ENCODE peak calls at places on chromosomes 12 and 14, in eight cellular contexts. Q, U, X, J, B, W, K and E are unnamed samples.

GRCh38 chr14:91387135-91387849 is 30.3 kb downstream of the CCDC88C start:
- DNase-seq in B (peak), W (no peak), Q (no peak), K (no peak), J (no peak), U (no peak), X (peak), E (no peak)

GRCh38 chr12:119546340-119546739 is 47.2 kb upstream of the TMEM233 start:
- DNase-seq in B (no peak), J (no peak), X (no peak), U (no peak), K (no peak), Q (no peak), W (no peak), E (no peak)

GRCh38 chr14:40188006-40188405 is 755.8 kb upstream of the FBXO33 start:
- DNase-seq in U (no peak), X (no peak), Q (no peak), B (no peak), J (no peak), K (no peak), W (no peak), E (no peak)

GRCh38 chr12:66776974-66777373 is 98.1 kb upstream of the GRIP1 start:
- DNase-seq in U (no peak), B (no peak), J (no peak), X (no peak), Q (no peak), W (no peak), K (no peak), E (no peak)

GRCh38 chr14:34262511-34262910 is 199.5 kb downstream of the SPTSSA start:
- DNase-seq in W (no peak), U (no peak), B (no peak), X (no peak), K (no peak), Q (no peak), J (no peak), E (no peak)

GRCh38 chr12:47812797-47813490 is 6.8 kb downstream of the HDAC7 start:
- DNase-seq in X (peak), W (peak), K (no peak), J (peak), Q (peak), U (peak), B (no peak), E (peak)

GRCh38 chr12:116534341-116535121 is 24.6 kb upstream of the MAP1LC3B2 start:
- DNase-seq in W (no peak), K (no peak), B (peak), X (no peak), J (no peak), Q (no peak), U (peak), E (no peak)

GRCh38 chr14:69400154-69400553 is 1.7 kb downstream of the SLC39A9 start:
- DNase-seq in X (no peak), B (no peak), W (no peak), U (no peak), J (no peak), K (no peak), Q (no peak), E (no peak)

GRCh38 chr14:104714066-104714465 is 10.0 kb upstream of the ADSS1 start:
- DNase-seq in K (no peak), J (no peak), U (no peak), W (no peak), Q (no peak), B (no peak), X (no peak), E (no peak)

GRCh38 chr12:3455312-3455711 is 35.7 kb upstream of the PRMT8 start:
- DNase-seq in B (no peak), W (peak), X (no peak), K (no peak), J (no peak), U (no peak), Q (no peak), E (no peak)

GRCh38 chr12:30599631-30600030 is 96.0 kb downstream of the IPO8 start:
- DNase-seq in B (peak), U (no peak), Q (no peak), J (no peak), X (peak), K (no peak), W (no peak), E (no peak)

GRCh38 chr14:82872494-82872893 is 1338.8 kb upstream of the SEL1L start:
- DNase-seq in K (no peak), U (no peak), X (no peak), J (no peak), B (no peak), Q (no peak), W (no peak), E (no peak)

GRCh38 chr12:130992448-130992847 is 38.7 kb downstream of the ADGRD1 start:
- DNase-seq in B (no peak), J (no peak), X (no peak), U (no peak), K (no peak), Q (no peak), W (no peak), E (no peak)

GRCh38 chr12:100993916-100994315 is 199.3 kb downstream of the ANO4 start:
- DNase-seq in Q (no peak), U (no peak), J (no peak), B (no peak), K (no peak), W (no peak), X (no peak), E (no peak)

GRCh38 chr14:95164506-95164905 is 7.2 kb upstream of the DICER1 start:
- DNase-seq in J (no peak), U (no peak), K (no peak), X (no peak), B (no peak), W (no peak), Q (no peak), E (no peak)

GRCh38 chr12:109704371-109705098 is 9.1 kb upstream of the FAM222A start:
- DNase-seq in K (no peak), W (no peak), U (no peak), B (no peak), X (no peak), Q (no peak), J (no peak), E (no peak)

GRCh38 chr14:34522496-34522895 is 17.0 kb downstream of the EAPP start:
- DNase-seq in W (no peak), U (no peak), B (no peak), Q (no peak), X (no peak), K (no peak), J (no peak), E (no peak)

GRCh38 chr14:62138593-62138992 is 376.4 kb downstream of the SNAPC1 start:
- DNase-seq in K (no peak), U (no peak), W (no peak), J (no peak), Q (no peak), B (no peak), X (peak), E (no peak)